ENCODE peak calls at places on chromosomes 13 and 19, in ten cellular contexts. N, K, B, X, U, F, O, D, I and H are unnamed samples.
A peak's percentile ranks its signal among the peaks of the same experiment; 100 is the strongest.

GRCh38 chr13:113211774-113212173 is 2.4 kb downstream of the CUL4A start:
- DNase-seq in U (no peak), F (no peak), X (peak; percentile 19), O (peak; percentile 14), I (no peak), N (no peak), B (no peak), D (no peak), K (no peak), H (no peak)

GRCh38 chr13:90416519-90416918 is 931.0 kb upstream of the MIR17HG start:
- DNase-seq in B (peak; percentile 22), O (no peak), N (no peak), I (no peak), D (peak; percentile 54), F (no peak), K (peak; percentile 7), X (peak; percentile 6), U (no peak), H (no peak)

GRCh38 chr13:85386424-85386823 is 412.8 kb downstream of the SLITRK6 start:
- DNase-seq in K (no peak), N (no peak), I (no peak), B (no peak), X (no peak), D (no peak), U (no peak), O (no peak), F (no peak), H (no peak)

GRCh38 chr19:35251456-35251855 is 2.7 kb downstream of the LSR start:
- DNase-seq in F (no peak), O (no peak), N (no peak), U (no peak), B (no peak), D (no peak), X (no peak), I (no peak), K (no peak), H (no peak)

GRCh38 chr13:48411281-48412099 is 1.4 kb downstream of the LPAR6 start:
- DNase-seq in F (no peak), N (no peak), D (peak; percentile 37), U (no peak), O (peak; percentile 77), K (no peak), X (peak; percentile 32), B (no peak), I (no peak), H (no peak)

GRCh38 chr13:40519637-40520036 is 146.8 kb downstream of the FOXO1 start:
- DNase-seq in N (no peak), X (no peak), D (no peak), F (no peak), K (no peak), B (no peak), U (no peak), O (no peak), I (no peak), H (no peak)

GRCh38 chr19:17719730-17720486 is 628 bp downstream of the MAP1S start:
- DNase-seq in I (no peak), O (peak; percentile 29), U (peak; percentile 4), N (no peak), X (peak; percentile 34), F (peak; percentile 76), B (peak; percentile 52), K (no peak), D (no peak), H (peak; percentile 93)

GRCh38 chr13:114105351-114106225 is 26.8 kb downstream of the RASA3 start:
- DNase-seq in O (no peak), D (peak; percentile 82), K (no peak), F (peak; percentile 42), X (no peak), I (peak; percentile 18), U (no peak), B (no peak), N (peak; percentile 15), H (peak; percentile 86)

GRCh38 chr13:47279956-47280355 is 383.1 kb upstream of the HTR2A start:
- DNase-seq in B (no peak), F (no peak), N (no peak), D (no peak), O (no peak), K (no peak), X (no peak), I (no peak), U (no peak), H (no peak)

GRCh38 chr13:62294210-62294609 is 878.6 kb upstream of the PCDH20 start:
- DNase-seq in X (no peak), O (no peak), U (no peak), N (no peak), F (no peak), I (no peak), K (no peak), B (no peak), D (peak; percentile 2), H (no peak)

DNA sequence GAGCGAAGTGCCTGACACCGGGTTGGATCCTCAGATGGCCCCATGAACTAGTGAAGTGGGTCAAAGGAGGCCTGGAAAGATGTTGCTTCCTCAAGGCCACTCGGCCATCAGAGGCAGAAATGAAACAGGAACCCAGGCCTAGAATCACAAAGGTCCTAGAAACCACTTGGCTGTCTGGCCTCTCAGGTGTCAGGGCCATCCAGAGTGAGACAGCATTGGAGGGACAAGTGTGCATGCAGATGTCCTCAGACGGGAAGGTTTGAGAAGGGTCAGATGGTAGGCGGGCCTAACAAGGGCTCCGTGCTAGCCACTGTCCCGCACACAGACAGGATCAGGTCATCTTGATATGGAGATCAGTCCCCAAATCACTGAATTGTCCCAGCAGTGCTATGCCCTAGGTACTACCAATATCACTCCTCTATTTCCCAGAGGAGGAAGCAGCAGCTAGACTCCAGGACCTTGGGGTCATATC is 14.3 kb downstream of the CCDC97 start:
- DNase-seq in K (no peak), U (no peak), D (no peak), I (no peak), O (no peak), B (no peak), X (no peak), F (no peak), N (no peak), H (no peak)
- H3K4me1 ChIP-seq in K (peaks cover 61% of the 10 kb centered on the region), U (peaks cover 47% of the 10 kb centered on the region), D (peaks cover 77% of the 10 kb centered on the region), I (peaks cover 60% of the 10 kb centered on the region), O (peaks cover 37% of the 10 kb centered on the region), B (peaks cover 10% of the 10 kb centered on the region), X (peaks cover 73% of the 10 kb centered on the region), F (peaks cover 36% of the 10 kb centered on the region), N (peaks cover 46% of the 10 kb centered on the region), H (peaks cover 78% of the 10 kb centered on the region)

DNA sequence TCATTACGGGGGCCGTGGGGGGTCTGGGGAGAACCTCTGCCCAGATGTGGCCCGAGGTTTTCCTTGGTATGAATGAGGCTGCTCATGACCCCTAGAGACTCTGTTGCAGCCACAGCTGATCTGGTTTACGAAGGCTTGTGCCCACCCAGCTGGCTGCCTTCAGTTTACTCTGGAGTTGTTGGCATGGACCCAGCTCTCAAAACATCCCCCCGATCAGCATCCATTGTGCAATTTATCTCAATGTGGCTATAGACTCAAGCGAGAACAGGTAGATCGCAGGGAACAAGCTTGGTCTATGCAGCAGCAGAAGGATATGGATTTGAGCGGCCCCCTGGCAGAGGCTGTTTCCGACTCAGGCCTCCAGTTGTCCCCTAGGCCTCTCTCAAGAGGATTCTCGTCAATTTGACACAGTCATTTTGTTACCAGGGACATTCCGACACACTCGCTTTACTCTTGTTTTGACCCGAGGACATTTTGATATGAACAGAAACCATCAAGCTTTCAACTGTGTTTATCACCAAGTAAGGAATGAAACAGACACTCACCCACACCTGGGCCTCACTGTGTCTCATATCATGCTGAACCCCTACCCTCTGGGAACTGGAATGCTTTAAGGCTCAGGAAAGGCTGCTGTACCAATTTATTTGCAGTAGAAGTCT is 161.5 kb downstream of the KATNAL1 start:
- DNase-seq in N (no peak), U (no peak), D (no peak), F (no peak), K (no peak), B (no peak), I (no peak), O (peak; percentile 33), X (no peak), H (no peak)
- H3K4me1 ChIP-seq in N (peaks cover 14% of the 10 kb centered on the region), U (peaks cover 78% of the 10 kb centered on the region), D (peaks cover 14% of the 10 kb centered on the region), F (no peaks in the 10 kb centered on the region), K (no peaks in the 10 kb centered on the region), B (peaks cover 8% of the 10 kb centered on the region), I (no peaks in the 10 kb centered on the region), O (peaks cover 69% of the 10 kb centered on the region), X (peaks cover 21% of the 10 kb centered on the region), H (peaks cover 24% of the 10 kb centered on the region)

GRCh38 chr19:42246869-42247630 is 4.6 kb upstream of the GSK3A start:
- DNase-seq in D (peak; percentile 24), U (no peak), F (no peak), N (no peak), O (no peak), B (no peak), K (no peak), I (no peak), X (no peak), H (peak; percentile 97)
- H3K4me1 ChIP-seq in D (peaks cover 40% of the 10 kb centered on the region), U (peaks cover 34% of the 10 kb centered on the region), F (peaks cover 10% of the 10 kb centered on the region), N (peaks cover 20% of the 10 kb centered on the region), O (peaks cover 36% of the 10 kb centered on the region), B (peaks cover 7% of the 10 kb centered on the region), K (peaks cover 49% of the 10 kb centered on the region), I (peaks cover 52% of the 10 kb centered on the region), X (peaks cover 4% of the 10 kb centered on the region), H (peaks cover 51% of the 10 kb centered on the region)

GRCh38 chr19:7408251-7408650 is 59.5 kb downstream of the ARHGEF18 start:
- DNase-seq in U (no peak), X (no peak), K (no peak), I (no peak), N (no peak), B (no peak), O (no peak), D (no peak), F (no peak), H (no peak)
- H3K4me1 ChIP-seq in U (peaks cover 17% of the 10 kb centered on the region), X (no peaks in the 10 kb centered on the region), K (no peaks in the 10 kb centered on the region), I (no peaks in the 10 kb centered on the region), N (no peaks in the 10 kb centered on the region), B (no peaks in the 10 kb centered on the region), O (peaks cover 5% of the 10 kb centered on the region), D (no peaks in the 10 kb centered on the region), F (no peaks in the 10 kb centered on the region), H (no peaks in the 10 kb centered on the region)